ENCODE peak calls at places on chromosomes 1 and 21, in ten cellular contexts. W, O, L, I, C, R, G, S, V and N are unnamed samples.
A peak's percentile ranks its signal among the peaks of the same experiment; 100 is the strongest.

GRCh38 chr21:38355353-38355752 is 98.6 kb downstream of the KCNJ15 start:
- DNase-seq in W (no peak), O (no peak), L (no peak), I (no peak), C (no peak), R (no peak), G (no peak), S (no peak), V (no peak), N (no peak)

GRCh38 chr1:206560021-206560716 is 52.1 kb downstream of the EIF2D start:
- DNase-seq in W (no peak), O (no peak), L (no peak), I (no peak), C (no peak), R (no peak), G (peak; percentile 66), S (no peak), V (no peak), N (no peak)

GRCh38 chr1:214808845-214809460 is 206.0 kb downstream of the CENPF start:
- DNase-seq in W (peak; percentile 42), O (no peak), L (no peak), I (peak; percentile 26), C (no peak), R (peak; percentile 3), G (no peak), S (peak; percentile 2), V (no peak), N (peak; percentile 33)

GRCh38 chr1:156901966-156902922 is 8.7 kb downstream of the PEAR1 start:
- DNase-seq in W (no peak), O (peak; percentile 58), L (no peak), I (no peak), C (peak; percentile 41), R (no peak), G (no peak), S (no peak), V (no peak), N (no peak)

GRCh38 chr21:44087426-44088400 is 19.5 kb upstream of the PWP2 start:
- DNase-seq in W (no peak), O (no peak), L (peak; percentile 24), I (no peak), C (no peak), R (no peak), G (no peak), S (no peak), V (peak; percentile 30), N (no peak)

GRCh38 chr1:227894831-227895451 is 52.8 kb downstream of the WNT9A start:
- DNase-seq in W (no peak), O (no peak), L (no peak), I (no peak), C (peak; percentile 44), R (peak; percentile 1), G (no peak), S (no peak), V (no peak), N (no peak)

GRCh38 chr1:159854101-159854692 is 8.3 kb downstream of the VSIG8 start:
- DNase-seq in W (peak; percentile 64), O (peak; percentile 20), L (peak; percentile 16), I (peak; percentile 79), C (peak; percentile 92), R (peak; percentile 45), G (peak; percentile 37), S (no peak), V (peak; percentile 93), N (peak; percentile 24)

GRCh38 chr21:41928621-41929220 is 25.1 kb downstream of the C2CD2 start:
- DNase-seq in W (no peak), O (peak; percentile 92), L (no peak), I (no peak), C (no peak), R (no peak), G (no peak), S (no peak), V (no peak), N (no peak)

GRCh38 chr1:200673952-200674823 is 4.5 kb upstream of the DDX59 start:
- DNase-seq in W (no peak), O (no peak), L (no peak), I (no peak), C (no peak), R (no peak), G (no peak), S (no peak), V (no peak), N (no peak)

GRCh38 chr1:41768538-41768937 is 150.2 kb downstream of the HIVEP3 start:
- DNase-seq in W (no peak), O (no peak), L (no peak), I (no peak), C (no peak), R (no peak), G (no peak), S (no peak), V (peak; percentile 6), N (no peak)

GRCh38 chr1:214186118-214186517 is 94.8 kb upstream of the SMYD2 start:
- DNase-seq in W (no peak), O (no peak), L (no peak), I (no peak), C (no peak), R (no peak), G (no peak), S (no peak), V (no peak), N (no peak)

GRCh38 chr21:34988625-34989024 is 60.5 kb downstream of the RUNX1 start:
- DNase-seq in W (no peak), O (no peak), L (no peak), I (no peak), C (no peak), R (no peak), G (no peak), S (no peak), V (no peak), N (no peak)